ENCODE peak calls at places on chromosomes 16 and 17, in four cellular contexts. K, F, R and I are unnamed samples.

GRCh38 chr17:18248300-18248731 is 10.2 kb downstream of the FLII start:
- DNase-seq in R (peak), K (peak), F (peak), I (no peak)

GRCh38 chr17:6660765-6661463 is 9.4 kb downstream of the C17orf100 start:
- DNase-seq in K (no peak), F (no peak), R (no peak), I (no peak)

GRCh38 chr16:83409347-83409746 is 398.4 kb upstream of the HSBP1 start:
- DNase-seq in R (no peak), K (no peak), F (no peak), I (no peak)

GRCh38 chr17:7132511-7133094 is 18.0 kb upstream of the ASGR2 start:
- DNase-seq in R (no peak), F (no peak), K (no peak), I (no peak)

GRCh38 chr16:66289051-66289680 is 77.3 kb upstream of the CDH5 start:
- DNase-seq in R (no peak), F (no peak), K (no peak), I (peak)

GRCh38 chr16:88479795-88480760 is 27.0 kb downstream of the ZFPM1 start:
- DNase-seq in K (no peak), F (no peak), R (no peak), I (no peak)

GRCh38 chr17:58156839-58157803 is 8.9 kb downstream of the OR4D1 start:
- DNase-seq in K (no peak), R (no peak), F (no peak), I (no peak)

GRCh38 chr17:19002805-19003542 is 1.6 kb downstream of the FAM83G start:
- DNase-seq in F (peak), K (no peak), R (peak), I (no peak)

GRCh38 chr17:21250719-21251305 is 2.4 kb downstream of the NATD1 start:
- DNase-seq in F (no peak), K (no peak), R (no peak), I (no peak)

GRCh38 chr17:81471804-81472456 is 40.7 kb downstream of the ACTG1 start:
- DNase-seq in R (no peak), K (no peak), F (peak), I (no peak)

GRCh38 chr16:29306201-29306600 is 100.3 kb downstream of the NPIPB11 start:
- DNase-seq in R (no peak), F (no peak), K (no peak), I (no peak)

GRCh38 chr17:29412780-29413565 is 22.8 kb downstream of the TAOK1 start:
- DNase-seq in F (peak), K (peak), R (peak), I (peak)

GRCh38 chr17:40779181-40779909 is 3.0 kb downstream of the KRT27 start:
- DNase-seq in F (no peak), K (no peak), R (no peak), I (no peak)

GRCh38 chr17:80678621-80679020 is 134.0 kb downstream of the RPTOR start:
- DNase-seq in K (peak), R (peak), F (peak), I (no peak)

GRCh38 chr17:48002208-48002919 is 31.5 kb downstream of the CDK5RAP3 start:
- DNase-seq in R (peak), F (peak), K (peak), I (no peak)

GRCh38 chr16:3158498-3159314 is 23.9 kb downstream of the ZNF213 start:
- DNase-seq in R (peak), F (peak), K (peak), I (peak)

GRCh38 chr16:69406780-69407331 is 17.6 kb upstream of the CYB5B start:
- DNase-seq in K (no peak), F (no peak), R (no peak), I (no peak)

GRCh38 chr17:61206922-61207321 is 192.7 kb upstream of the TBX2 start:
- DNase-seq in F (no peak), K (no peak), R (no peak), I (no peak)

GRCh38 chr17:28618464-28618863 is 4.5 kb upstream of the RSKR start:
- DNase-seq in F (no peak), K (no peak), R (no peak), I (no peak)

GRCh38 chr17:80633197-80633596 is 88.6 kb downstream of the RPTOR start:
- DNase-seq in R (no peak), F (no peak), K (no peak), I (no peak)

GRCh38 chr17:57051886-57052342 is 33.1 kb upstream of the AKAP1 start:
- DNase-seq in F (no peak), K (no peak), R (no peak), I (no peak)

GRCh38 chr17:66378296-66378695 is 75.9 kb downstream of the PRKCA start:
- DNase-seq in R (peak), K (no peak), F (no peak), I (no peak)

GRCh38 chr17:80070375-80071115 is 30.8 kb upstream of the GAA start:
- DNase-seq in K (no peak), R (no peak), F (no peak), I (no peak)

GRCh38 chr17:28665994-28666393 is 4.0 kb downstream of the SUPT6H start:
- DNase-seq in R (no peak), F (no peak), K (no peak), I (no peak)

GRCh38 chr16:85314633-85315032 is 202.4 kb upstream of the CIBAR2 start:
- DNase-seq in R (no peak), F (no peak), K (no peak), I (no peak)

GRCh38 chr16:68283346-68283745 is 19.0 kb downstream of the SLC7A6 start:
- DNase-seq in K (no peak), R (no peak), F (no peak), I (no peak)

GRCh38 chr16:72201387-72201786 is 29.4 kb upstream of the PMFBP1 start:
- DNase-seq in K (no peak), F (no peak), R (no peak), I (no peak)

GRCh38 chr16:72198021-72198420 is 26.1 kb upstream of the PMFBP1 start:
- DNase-seq in K (no peak), F (peak), R (peak), I (no peak)

GRCh38 chr16:72199938-72200337 is 28.0 kb upstream of the PMFBP1 start:
- DNase-seq in F (no peak), K (no peak), R (no peak), I (no peak)

GRCh38 chr16:72197556-72197955 is 25.6 kb upstream of the PMFBP1 start:
- DNase-seq in K (no peak), F (peak), R (no peak), I (no peak)

DNA sequence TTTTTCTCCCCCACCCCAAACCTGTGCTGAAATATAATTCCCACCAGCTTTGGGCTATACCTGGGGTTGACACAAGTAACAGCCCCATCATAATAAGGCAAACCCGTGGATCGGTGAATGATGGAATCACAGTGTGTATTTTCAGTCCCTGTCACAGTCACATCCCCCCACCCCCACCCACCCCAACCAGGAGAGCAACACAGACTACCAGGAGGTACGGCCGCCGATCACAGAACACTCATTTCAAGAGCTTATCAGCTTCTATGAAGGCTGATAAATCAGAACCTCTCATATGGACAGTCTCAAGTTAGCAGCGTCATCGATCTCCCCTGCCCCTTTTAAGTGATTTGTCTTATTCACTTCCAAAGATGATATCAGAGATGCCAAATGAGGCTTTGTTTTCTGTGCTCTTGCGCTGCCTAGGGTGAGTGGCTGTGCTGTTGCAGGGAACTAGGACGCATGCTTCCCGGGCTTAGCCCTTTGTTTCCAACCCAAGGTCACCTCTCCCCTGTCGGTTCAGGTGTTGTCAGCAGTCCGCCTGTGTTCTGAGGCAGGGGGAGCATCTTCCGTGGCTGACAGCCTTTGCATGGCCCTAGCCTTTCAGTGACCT is 26.8 kb upstream of the PMFBP1 start:
- DNase-seq in F (no peak), K (no peak), R (no peak), I (no peak)
- TF ChIP-seq CTCF in F (no peak), K (no peak), R (no peak), I (no peak)

DNA sequence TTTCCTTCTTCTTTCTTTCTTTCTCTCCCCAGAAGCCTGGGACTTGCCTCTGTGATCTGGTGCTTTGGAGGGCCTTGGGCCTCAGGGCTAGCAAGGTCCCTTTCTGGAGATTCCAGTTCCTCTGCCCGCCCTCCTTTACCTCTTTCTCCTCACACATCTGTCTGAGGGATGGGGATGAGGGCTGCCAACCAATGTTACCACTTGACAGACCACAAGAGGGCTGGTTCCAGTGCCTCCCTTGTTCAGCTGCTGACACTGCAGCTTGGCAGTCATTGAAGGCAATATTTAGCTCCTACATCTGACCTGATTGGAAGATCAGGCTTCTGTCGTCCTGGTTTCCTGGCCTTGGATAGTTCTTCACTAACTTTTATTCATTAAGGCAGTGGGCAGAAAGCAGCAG is 3.6 kb upstream of the ZNF652 start:
- DNase-seq in F (no peak), K (peak), R (no peak), I (no peak)
- TF ChIP-seq CTCF in F (no peak), K (peak), R (peak), I (peak)

GRCh38 chr17:72619976-72620650 is 472.4 kb downstream of the SLC39A11 start:
- DNase-seq in R (no peak), F (no peak), K (no peak), I (no peak)

GRCh38 chr17:72622661-72623433 is 469.6 kb downstream of the SLC39A11 start:
- DNase-seq in F (no peak), R (no peak), K (peak), I (no peak)

DNA sequence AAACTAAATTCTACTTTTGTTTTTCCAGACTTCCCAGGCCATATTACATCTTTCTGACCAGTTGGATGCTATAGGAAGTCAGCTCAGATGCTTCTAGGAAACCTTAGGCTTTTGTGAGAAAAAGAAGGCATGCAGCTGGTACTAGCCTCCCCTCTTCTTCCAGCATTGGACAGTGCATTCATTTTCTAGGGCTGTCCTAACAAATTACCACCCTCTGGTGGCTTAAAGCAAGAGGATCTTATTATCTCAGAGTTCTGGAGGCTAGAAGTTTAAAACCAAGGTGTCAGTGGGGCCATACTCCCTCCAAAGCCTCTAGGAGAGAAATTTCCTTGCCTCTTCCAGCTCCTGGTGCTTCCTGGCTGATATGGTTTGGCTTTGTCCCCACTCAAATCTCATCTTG is 467.8 kb downstream of the SLC39A11 start:
- DNase-seq in F (no peak), R (no peak), K (no peak), I (no peak)
- TF ChIP-seq CTCF in F (no peak), R (no peak), K (no peak), I (no peak)

DNA sequence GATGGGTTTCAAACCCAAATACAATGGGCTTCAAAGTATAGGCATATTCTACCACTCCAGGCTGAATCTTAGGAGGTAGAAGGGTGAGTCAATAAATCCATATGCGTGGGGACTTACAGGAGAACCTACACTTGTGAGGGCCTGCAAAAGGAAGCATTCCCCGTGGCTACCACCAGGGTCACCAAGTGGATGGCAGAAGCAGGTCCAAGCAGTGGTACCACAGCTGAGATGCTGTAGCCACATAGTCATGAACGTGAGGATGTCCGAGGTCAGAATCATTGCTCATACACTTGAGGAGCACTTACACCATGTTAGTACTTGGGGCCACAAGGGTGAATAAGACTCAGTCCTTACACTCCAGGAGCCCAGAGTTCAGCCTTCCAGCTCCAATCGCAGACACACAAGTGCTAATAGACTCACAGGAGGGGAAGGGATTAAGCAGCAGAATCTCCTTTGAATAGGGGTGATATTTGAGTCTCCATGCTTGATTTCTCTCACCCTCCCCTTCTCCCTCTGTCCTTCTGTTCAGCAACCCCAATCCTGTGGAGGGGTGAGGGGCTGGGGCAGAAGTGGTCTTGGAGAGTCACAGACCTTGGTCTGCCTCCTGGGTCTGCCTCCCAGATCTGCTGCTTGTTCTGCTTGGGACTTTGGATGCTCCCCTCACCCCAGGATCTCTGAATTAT is 42.5 kb upstream of the ASIC2 start:
- DNase-seq in R (no peak), F (no peak), K (no peak), I (no peak)
- TF ChIP-seq CTCF in R (no peak), F (no peak), K (no peak), I (no peak)

GRCh38 chr16:57801856-57802634 is at the start of gene KIFC3:
- DNase-seq in R (peak), K (peak), F (peak), I (peak)
- TF ChIP-seq CTCF in R (peak), K (no peak), F (no peak), I (peak)

GRCh38 chr16:28192811-28193529 is 18.8 kb downstream of the XPO6 start:
- DNase-seq in R (no peak), F (no peak), K (no peak), I (no peak)
- TF ChIP-seq CTCF in R (no peak), F (no peak), K (no peak), I (no peak)

DNA sequence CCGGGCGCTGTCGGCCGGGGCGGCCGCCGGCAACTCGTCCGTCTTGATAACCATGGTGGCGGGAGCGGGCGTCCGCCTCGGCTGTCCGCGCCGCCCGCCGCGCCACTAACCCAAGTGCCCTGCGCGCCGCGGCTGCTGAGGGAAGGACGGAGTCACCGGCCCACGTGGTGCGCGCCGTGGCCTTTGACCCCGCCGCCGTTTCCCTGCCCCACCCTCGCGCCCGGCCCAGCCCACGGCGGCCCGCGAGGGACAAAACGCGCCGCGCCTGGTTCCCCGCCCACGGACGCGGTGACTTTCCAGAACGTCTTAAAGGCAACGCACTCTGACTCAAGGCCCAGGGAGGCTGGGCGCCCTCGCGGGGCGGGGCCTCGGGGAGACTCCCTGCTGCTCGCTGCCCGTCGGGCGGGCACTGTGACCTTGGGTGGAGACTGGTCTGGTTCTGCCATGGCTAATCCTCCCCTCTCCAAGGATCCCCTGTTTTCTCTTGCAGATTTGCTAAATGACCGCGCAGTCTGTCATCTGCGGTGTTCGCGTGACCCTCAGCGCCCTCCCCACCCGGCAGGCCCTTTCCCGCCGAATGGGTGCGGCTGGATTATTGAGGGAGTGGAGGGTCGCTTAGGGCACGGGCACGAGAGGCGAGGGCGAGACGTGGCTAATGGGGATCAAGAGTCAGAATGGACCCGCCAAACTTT is at the start of gene CLUH:
- DNase-seq in K (peak), R (peak), F (peak), I (peak)
- TF ChIP-seq CTCF in K (no peak), R (no peak), F (no peak), I (no peak)

GRCh38 chr17:76921340-76922036 is 53.3 kb downstream of the MGAT5B start:
- DNase-seq in R (no peak), K (no peak), F (no peak), I (no peak)

GRCh38 chr17:76923491-76923890 is 55.3 kb downstream of the MGAT5B start:
- DNase-seq in F (no peak), K (no peak), R (no peak), I (no peak)

GRCh38 chr17:76922084-76922483 is 53.9 kb downstream of the MGAT5B start:
- DNase-seq in R (no peak), K (no peak), F (no peak), I (no peak)

GRCh38 chr17:76924345-76925332 is 56.4 kb downstream of the MGAT5B start:
- DNase-seq in K (no peak), R (no peak), F (no peak), I (no peak)

DNA sequence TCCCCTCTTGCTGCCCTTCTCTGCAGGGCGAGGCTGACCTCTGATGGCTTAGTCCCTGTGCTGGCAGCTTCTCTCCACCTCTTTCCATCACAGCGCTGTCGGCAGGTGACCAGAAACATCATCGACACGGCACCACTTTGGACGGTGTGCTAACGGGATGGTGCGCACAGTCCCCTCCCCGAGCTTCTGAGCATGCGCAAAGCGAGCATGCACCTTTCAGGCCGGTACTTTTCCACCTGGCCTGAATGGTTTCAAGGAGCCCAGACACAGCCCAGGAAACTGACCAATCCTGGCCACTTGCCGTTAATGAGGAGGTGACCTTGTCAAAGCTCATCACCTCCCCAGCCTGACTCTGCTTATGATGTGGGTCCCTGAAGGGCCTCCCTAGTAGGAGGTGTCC is 54.8 kb downstream of the MGAT5B start:
- DNase-seq in F (no peak), K (no peak), R (no peak), I (no peak)
- TF ChIP-seq CTCF in F (no peak), K (no peak), R (no peak), I (no peak)

GRCh38 chr16:31700200-31700529 is 172.5 kb downstream of the AHSP start:
- DNase-seq in F (no peak), R (no peak), K (peak), I (peak)

GRCh38 chr16:31699601-31700000 is 171.9 kb downstream of the AHSP start:
- DNase-seq in R (no peak), K (no peak), F (no peak), I (peak)

GRCh38 chr16:31698901-31699300 is 171.2 kb downstream of the AHSP start:
- DNase-seq in K (no peak), F (no peak), R (no peak), I (peak)

GRCh38 chr16:31701734-31702133 is 171.9 kb upstream of the ZNF267 start:
- DNase-seq in F (no peak), K (peak), R (no peak), I (peak)

GRCh38 chr16:31700530-31701388 is 172.8 kb upstream of the ZNF267 start:
- DNase-seq in K (no peak), F (peak), R (peak), I (peak)
- TF ChIP-seq CTCF in K (no peak), F (peak), R (peak), I (peak)